ENCODE peak calls at places on chromosomes 4 and X, in four cellular contexts. W is endodermal cell, F is uterus, X is A549. T is an unnamed sample.

GRCh38 chrX:155747520-155747919 is 133.6 kb upstream of the VAMP7 start:
- DNase-seq in W (no peak), F (peak; percentile 20), X (no peak), T (no peak)

GRCh38 chr4:5824635-5825034 is 68.3 kb downstream of the CRMP1 start:
- DNase-seq in W (peak; percentile 65), F (no peak), X (peak; percentile 44), T (peak; percentile 59)

GRCh38 chr4:83657336-83657735 is 121.4 kb downstream of the GPAT3 start:
- DNase-seq in W (no peak), F (no peak), X (no peak), T (no peak)

GRCh38 chr4:153792007-153792892 is 3.4 kb upstream of the SFRP2 start:
- DNase-seq in W (peak; percentile 98), F (no peak), X (no peak), T (no peak)

GRCh38 chrX:123504630-123505270 is 228.1 kb downstream of the THOC2 start:
- DNase-seq in W (peak; percentile 60), F (no peak), X (no peak), T (no peak)

GRCh38 chr4:6834867-6835266 is 52.3 kb downstream of the KIAA0232 start:
- DNase-seq in W (no peak), F (no peak), X (no peak), T (no peak)

GRCh38 chr4:183765121-183765990 is 106.3 kb downstream of the TRAPPC11 start:
- DNase-seq in W (no peak), F (peak; percentile 41), X (no peak), T (peak; percentile 18)

GRCh38 chr4:8580321-8581093 is at the start of gene GPR78:
- DNase-seq in W (peak; percentile 98), F (peak; percentile 15), X (no peak), T (peak; percentile 57)

GRCh38 chr4:174256277-174256713 is 27.2 kb downstream of the FBXO8 start:
- DNase-seq in W (no peak), F (no peak), X (no peak), T (peak; percentile 15)

GRCh38 chr4:64781737-64782326 is 372.6 kb upstream of the TECRL start:
- DNase-seq in W (no peak), F (no peak), X (no peak), T (peak; percentile 73)

GRCh38 chrX:70769659-70770232 is 138.8 kb downstream of the TEX11 start:
- DNase-seq in W (no peak), F (no peak), X (peak; percentile 7), T (peak; percentile 44)

GRCh38 chr4:186149872-186150271 is 41.5 kb upstream of the CYP4V2 start:
- DNase-seq in W (peak; percentile 96), F (peak; percentile 74), X (no peak), T (no peak)

GRCh38 chr4:8160233-8160560 is 1.6 kb upstream of the ABLIM2 start:
- DNase-seq in W (no peak), F (no peak), X (no peak), T (no peak)

GRCh38 chr4:30717208-30718020 is 2.8 kb upstream of the PCDH7 start:
- DNase-seq in W (peak; percentile 87), F (peak; percentile 43), X (peak; percentile 7), T (peak; percentile 96)

GRCh38 chr4:17762705-17763104 is 18.7 kb downstream of the FAM184B start:
- DNase-seq in W (no peak), F (no peak), X (no peak), T (peak; percentile 63)

GRCh38 chr4:158998624-158999023 is 104.3 kb upstream of the RAPGEF2 start:
- DNase-seq in W (no peak), F (no peak), X (no peak), T (no peak)

GRCh38 chrX:46165411-46165810 is 379.8 kb downstream of the ZNF674 start:
- DNase-seq in W (no peak), F (no peak), X (no peak), T (no peak)

GRCh38 chrX:23857409-23857808 is 50.3 kb downstream of the APOO start:
- DNase-seq in W (no peak), F (no peak), X (no peak), T (no peak)

GRCh38 chrX:121244511-121244910 is 197.1 kb downstream of the GLUD2 start:
- DNase-seq in W (no peak), F (no peak), X (no peak), T (no peak)

DNA sequence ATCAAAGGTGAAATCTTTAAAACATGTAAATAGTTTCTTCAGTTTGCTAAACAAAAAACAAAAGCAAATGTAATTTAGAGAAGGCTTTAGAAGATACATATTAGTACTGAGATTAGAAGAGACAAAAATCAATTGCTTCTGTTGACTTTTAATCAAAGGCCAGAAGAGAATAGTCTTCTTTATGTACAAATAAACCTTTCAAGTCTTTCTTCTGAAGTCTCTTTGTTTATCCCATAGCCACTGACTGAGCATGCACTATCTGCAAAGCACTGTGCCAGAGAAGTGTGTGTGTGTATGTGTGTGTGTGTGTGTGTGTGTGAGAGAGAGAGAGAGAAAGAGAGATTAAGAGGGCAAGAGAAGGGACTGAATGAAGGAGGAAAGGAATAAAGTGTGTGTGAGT is 198.4 kb downstream of the GLUD2 start:
- DNase-seq in W (no peak), F (no peak), X (no peak), T (no peak)
- H3K4me3 ChIP-seq in W (no peak overlapping the region), F (no peak overlapping the region), X (no peak overlapping the region), T (no peak overlapping the region)

GRCh38 chrX:10047631-10048030 is 80.5 kb downstream of the CLDN34 start:
- DNase-seq in W (no peak), F (no peak), X (no peak), T (no peak)

GRCh38 chrX:10049246-10049645 is 82.1 kb downstream of the CLDN34 start:
- DNase-seq in W (no peak), F (no peak), X (no peak), T (no peak)

GRCh38 chrX:10047133-10047532 is 80.0 kb downstream of the CLDN34 start:
- DNase-seq in W (no peak), F (no peak), X (no peak), T (no peak)

GRCh38 chrX:10048695-10049094 is 81.5 kb downstream of the CLDN34 start:
- DNase-seq in W (no peak), F (no peak), X (no peak), T (no peak)

GRCh38 chrX:10048076-10048475 is 80.9 kb downstream of the CLDN34 start:
- DNase-seq in W (peak; percentile 64), F (no peak), X (no peak), T (no peak)
- H3K27ac ChIP-seq in W (peak overlapping the region; percentile 96), F (no peak overlapping the region), X (no peak overlapping the region), T (no peak overlapping the region)

GRCh38 chrX:12946406-12946805 is 28.5 kb upstream of the TMSB4X start:
- DNase-seq in W (peak; percentile 53), F (no peak), X (no peak), T (peak; percentile 18)
- H3K4me3 ChIP-seq in W (peak overlapping the region; percentile 53), F (no peak overlapping the region), X (no peak overlapping the region), T (no peak overlapping the region)

DNA sequence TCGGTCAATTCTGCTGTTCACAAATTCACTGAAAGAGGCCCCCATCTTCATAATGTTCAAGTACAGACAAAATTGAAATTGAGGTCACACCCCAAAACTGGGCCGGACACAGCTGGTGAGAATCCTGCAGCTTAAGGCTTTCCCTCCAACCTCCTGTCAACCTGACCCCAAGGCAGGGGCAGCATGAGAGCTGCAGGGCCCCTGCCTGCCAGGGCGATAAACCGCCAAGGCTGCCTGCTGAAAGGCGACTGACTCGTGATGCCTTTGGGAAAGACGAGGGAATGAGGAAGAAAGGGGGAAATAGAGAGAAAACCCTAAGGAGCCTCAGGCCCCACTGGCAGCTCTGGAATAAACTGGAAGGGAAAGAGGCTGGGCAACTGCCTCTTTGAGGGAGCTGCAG is 7.3 kb upstream of the IRAK1 start:
- DNase-seq in W (no peak), F (no peak), X (no peak), T (no peak)
- H3K27ac ChIP-seq in W (no peak overlapping the region), F (no peak overlapping the region), X (no peak overlapping the region), T (no peak overlapping the region)

GRCh38 chr4:87835192-87835591 is 2.4 kb downstream of the MEPE start:
- DNase-seq in W (no peak), F (no peak), X (no peak), T (no peak)

GRCh38 chr4:87835732-87836131 is 3.0 kb downstream of the MEPE start:
- DNase-seq in W (no peak), F (no peak), X (no peak), T (no peak)

GRCh38 chr4:87840149-87840548 is 7.4 kb downstream of the MEPE start:
- DNase-seq in W (no peak), F (no peak), X (no peak), T (no peak)

GRCh38 chr4:87838207-87838606 is 5.4 kb downstream of the MEPE start:
- DNase-seq in W (no peak), F (no peak), X (peak; percentile 7), T (no peak)

DNA sequence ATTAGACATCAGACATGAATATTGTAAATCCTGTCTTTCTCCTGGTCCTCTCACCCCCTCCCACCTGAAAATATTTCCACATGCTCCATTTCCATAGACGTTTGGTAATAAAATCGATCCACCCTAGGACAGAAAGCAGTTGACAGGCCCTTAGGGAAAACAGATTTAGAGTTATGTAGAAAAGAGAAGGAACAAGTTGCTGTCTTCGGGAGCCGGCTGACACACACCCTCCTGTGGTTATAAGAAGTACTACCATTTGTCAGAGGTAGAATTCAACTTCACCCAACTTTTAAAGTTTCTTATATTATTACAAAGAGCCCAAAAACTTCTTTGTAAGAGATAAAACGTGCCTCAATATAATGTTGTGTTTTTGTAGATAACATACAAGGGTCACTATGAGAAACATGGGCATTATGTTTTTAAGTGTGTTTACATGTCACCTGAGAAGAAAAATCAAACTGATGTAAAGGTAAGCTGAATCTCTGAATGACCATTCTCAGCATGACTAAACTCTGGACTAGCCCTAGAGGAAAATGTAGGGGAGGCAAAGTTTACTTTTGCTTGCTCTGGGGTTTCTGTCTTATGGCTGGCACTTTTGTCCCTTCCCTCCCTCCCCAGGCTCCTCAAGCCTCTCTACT is 6.7 kb downstream of the MEPE start:
- DNase-seq in W (peak; percentile 60), F (peak; percentile 33), X (no peak), T (no peak)
- H3K4me3 ChIP-seq in W (no peak overlapping the region), F (no peak overlapping the region), X (no peak overlapping the region), T (no peak overlapping the region)

GRCh38 chrX:44265559-44265958 is 77.9 kb downstream of the EFHC2 start:
- DNase-seq in W (no peak), F (no peak), X (no peak), T (no peak)
- H3K27ac ChIP-seq in W (no peak overlapping the region), F (no peak overlapping the region), X (no peak overlapping the region), T (no peak overlapping the region)

GRCh38 chrX:13689519-13690211 is 737 bp downstream of the RAB9A start:
- DNase-seq in W (no peak), F (no peak), X (no peak), T (no peak)
- H3K4me3 ChIP-seq in W (peak overlapping the region; percentile 91), F (peak overlapping the region; percentile 46), X (peak overlapping the region; percentile 85), T (peak overlapping the region; percentile 81)

GRCh38 chr4:134327274-134328122 is 125.9 kb upstream of the PABPC4L start:
- DNase-seq in W (no peak), F (no peak), X (no peak), T (no peak)
- H3K27ac ChIP-seq in W (no peak overlapping the region), F (no peak overlapping the region), X (no peak overlapping the region), T (no peak overlapping the region)

GRCh38 chr4:110477836-110478235 is 1.9 kb downstream of the ENPEP start:
- DNase-seq in W (no peak), F (no peak), X (no peak), T (no peak)
- H3K4me3 ChIP-seq in W (peak overlapping the region; percentile 73), F (peak overlapping the region; percentile 53), X (no peak overlapping the region), T (no peak overlapping the region)